ENCODE peak calls at places on chromosomes 3 and 15, in seven cellular contexts. T, J, N, P, K, V and G are unnamed samples.

GRCh38 chr15:83769411-83769960 is 115.6 kb downstream of the ADAMTSL3 start:
- DNase-seq in K (no peak), N (no peak), T (no peak), P (no peak), V (no peak), J (no peak), G (no peak)

GRCh38 chr3:4687167-4687566 is 194.0 kb downstream of the ITPR1 start:
- DNase-seq in J (no peak), P (no peak), N (no peak), V (no peak), T (no peak), K (peak), G (no peak)

GRCh38 chr3:185204894-185205293 is 49.0 kb downstream of the EHHADH start:
- DNase-seq in N (no peak), P (no peak), V (no peak), K (no peak), J (no peak), T (no peak), G (no peak)

GRCh38 chr3:143124683-143125520 is 5.3 kb downstream of the CHST2 start:
- DNase-seq in K (no peak), N (no peak), J (no peak), T (no peak), V (no peak), P (no peak), G (no peak)

GRCh38 chr3:194732617-194733016 is 46.9 kb downstream of the FAM43A start:
- DNase-seq in P (no peak), J (no peak), V (no peak), N (no peak), K (no peak), T (no peak), G (no peak)

GRCh38 chr15:34883633-34884032 is 85.9 kb downstream of the AQR start:
- DNase-seq in J (no peak), P (no peak), T (no peak), K (no peak), V (no peak), N (no peak), G (no peak)

GRCh38 chr3:77456881-77457280 is 417.0 kb downstream of the ROBO2 start:
- DNase-seq in P (no peak), J (no peak), K (no peak), V (no peak), N (no peak), T (no peak), G (no peak)

GRCh38 chr15:100602822-100603393 is 519 bp downstream of the ASB7 start:
- DNase-seq in T (peak), N (no peak), K (no peak), P (peak), V (no peak), J (no peak), G (peak)

GRCh38 chr3:12891985-12892839 is 50.8 kb upstream of the RPL32 start:
- DNase-seq in V (peak), K (peak), P (peak), T (peak), J (peak), N (peak), G (peak)

GRCh38 chr3:193563429-193563828 is 8.7 kb upstream of the ATP13A4 start:
- DNase-seq in T (no peak), V (no peak), K (peak), N (no peak), J (no peak), P (no peak), G (no peak)

GRCh38 chr15:67701669-67702068 is 123.6 kb upstream of the SKOR1 start:
- DNase-seq in V (no peak), N (no peak), P (no peak), J (peak), K (no peak), T (no peak), G (no peak)